ENCODE peak calls at places on chromosomes 4 and X, in six cellular contexts. H is IMR-90, A is mesenchymal stem cell, C is mesendoderm, D is H1, R is H9. S is an unnamed sample.

GRCh38 chr4:154414796-154415195 is 76.8 kb downstream of the DCHS2 start:
- DNase-seq in R (no peak), H (no peak), D (no peak), A (no peak), C (peak; percentile 7), S (no peak)

GRCh38 chr4:176002007-176002623 is 63.5 kb upstream of the WDR17 start:
- DNase-seq in C (peak; percentile 75), H (no peak), A (peak; percentile 37), D (peak; percentile 5), R (peak; percentile 78), S (peak; percentile 43)

GRCh38 chrX:41922694-41923171 is 621 bp downstream of the CASK start:
- DNase-seq in R (peak; percentile 42), H (no peak), D (no peak), A (peak; percentile 33), C (peak; percentile 30), S (no peak)

GRCh38 chr4:8540072-8540471 is 40.1 kb upstream of the GPR78 start:
- DNase-seq in R (no peak), C (no peak), A (no peak), H (no peak), D (no peak), S (no peak)

GRCh38 chrX:116436358-116436816 is at the start of gene SLC6A14:
- DNase-seq in R (peak; percentile 29), H (no peak), D (no peak), A (no peak), C (no peak), S (no peak)

GRCh38 chrX:13427441-13428054 is 107.7 kb upstream of the ATXN3L start:
- DNase-seq in H (no peak), D (no peak), R (no peak), A (no peak), C (no peak), S (no peak)

GRCh38 chr4:41569957-41570356 is 32.0 kb downstream of the LIMCH1 start:
- DNase-seq in R (no peak), C (no peak), H (no peak), D (no peak), A (peak; percentile 12), S (no peak)

GRCh38 chr4:52968696-52969095 is 106.6 kb downstream of the RASL11B start:
- DNase-seq in R (no peak), D (no peak), A (no peak), C (no peak), H (no peak), S (no peak)

GRCh38 chr4:91598696-91599095 is 705.1 kb upstream of the GRID2 start:
- DNase-seq in D (no peak), H (no peak), C (no peak), R (no peak), A (no peak), S (no peak)

GRCh38 chr4:106366026-106366425 is 2.6 kb downstream of the GIMD1 start:
- DNase-seq in R (no peak), D (no peak), A (no peak), H (peak; percentile 65), C (no peak), S (no peak)

GRCh38 chr4:150280081-150280950 is 202.1 kb downstream of the DCLK2 start:
- DNase-seq in H (peak; percentile 86), R (no peak), D (no peak), A (peak; percentile 89), C (peak; percentile 66), S (peak; percentile 14)

GRCh38 chrX:97563531-97564133 is 679.9 kb downstream of the RPA4 start:
- DNase-seq in R (no peak), H (peak; percentile 71), C (no peak), D (no peak), A (peak; percentile 72), S (no peak)

GRCh38 chr4:54268151-54268550 is 39.1 kb downstream of the PDGFRA start:
- DNase-seq in C (no peak), A (peak; percentile 56), D (no peak), R (no peak), H (peak; percentile 79), S (no peak)

GRCh38 chr4:79652232-79652631 is 244.2 kb upstream of the GK2 start:
- DNase-seq in A (peak; percentile 54), H (peak; percentile 82), C (no peak), D (no peak), R (no peak), S (no peak)

GRCh38 chr4:8258813-8259212 is 10.7 kb upstream of the HTRA3 start:
- DNase-seq in R (no peak), A (no peak), C (no peak), H (no peak), D (no peak), S (no peak)

GRCh38 chr4:98262431-98262830 is 1.2 kb downstream of the RAP1GDS1 start:
- DNase-seq in D (no peak), C (no peak), A (no peak), R (no peak), H (no peak), S (no peak)

GRCh38 chr4:105808459-105809041 is 86.7 kb upstream of the NPNT start:
- DNase-seq in D (no peak), A (peak; percentile 76), R (no peak), H (peak; percentile 88), C (peak; percentile 18), S (no peak)

GRCh38 chr4:41070516-41071281 is 143.6 kb downstream of the APBB2 start:
- DNase-seq in H (peak; percentile 9), C (no peak), R (no peak), D (no peak), A (peak; percentile 30), S (no peak)

GRCh38 chr4:86441175-86441960 is 81.5 kb upstream of the MAPK10 start:
- DNase-seq in R (no peak), H (peak; percentile 23), C (peak; percentile 72), A (peak; percentile 4), D (no peak), S (no peak)

GRCh38 chr4:22514001-22514400 is 1.9 kb downstream of the ADGRA3 start:
- DNase-seq in R (no peak), H (peak; percentile 91), C (no peak), A (peak; percentile 84), D (no peak), S (no peak)

DNA sequence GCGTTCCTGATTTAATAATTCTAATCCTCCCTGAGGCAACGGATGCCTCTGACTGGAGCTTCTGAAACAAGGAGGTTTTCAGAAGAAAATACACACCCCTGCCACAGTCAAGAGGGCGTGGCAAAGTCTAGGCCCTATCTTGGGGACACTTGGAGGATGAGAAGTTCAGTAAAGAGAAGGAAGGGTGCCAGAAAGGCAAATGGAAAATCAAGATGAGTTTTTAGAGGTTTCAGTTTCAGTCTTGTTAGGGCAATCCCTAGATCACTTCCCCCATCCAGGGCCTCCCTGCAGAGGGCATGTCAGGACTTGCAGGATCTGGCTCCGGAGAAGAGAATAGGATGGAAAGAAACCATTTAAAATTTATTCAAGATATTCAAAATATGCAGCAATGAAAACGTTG is 28.5 kb upstream of the FGF2 start:
- DNase-seq in A (peak; percentile 92), H (peak; percentile 94), C (peak; percentile 70), R (peak; percentile 74), D (no peak), S (peak; percentile 11)
- H4K8ac ChIP-seq in A (no peak overlapping the region), H (peak overlapping the region; percentile 94), C (no peak overlapping the region), R (no peak overlapping the region), D (no peak overlapping the region), S (no peak overlapping the region)

GRCh38 chr4:118035309-118035708 is 1.0 kb downstream of the NDST3 start:
- DNase-seq in A (no peak), D (no peak), H (no peak), C (no peak), R (no peak), S (no peak)

GRCh38 chr4:118036336-118036735 is 2.0 kb downstream of the NDST3 start:
- DNase-seq in R (no peak), A (no peak), D (no peak), C (no peak), H (no peak), S (no peak)

GRCh38 chr4:118033148-118034060 is 882 bp upstream of the NDST3 start:
- DNase-seq in C (peak; percentile 75), A (peak; percentile 61), R (peak; percentile 70), D (no peak), H (peak; percentile 24), S (peak; percentile 56)

GRCh38 chr4:118032691-118033090 is 1.6 kb upstream of the NDST3 start:
- DNase-seq in H (peak; percentile 20), C (peak; percentile 87), D (no peak), A (peak; percentile 45), R (peak; percentile 52), S (no peak)

DNA sequence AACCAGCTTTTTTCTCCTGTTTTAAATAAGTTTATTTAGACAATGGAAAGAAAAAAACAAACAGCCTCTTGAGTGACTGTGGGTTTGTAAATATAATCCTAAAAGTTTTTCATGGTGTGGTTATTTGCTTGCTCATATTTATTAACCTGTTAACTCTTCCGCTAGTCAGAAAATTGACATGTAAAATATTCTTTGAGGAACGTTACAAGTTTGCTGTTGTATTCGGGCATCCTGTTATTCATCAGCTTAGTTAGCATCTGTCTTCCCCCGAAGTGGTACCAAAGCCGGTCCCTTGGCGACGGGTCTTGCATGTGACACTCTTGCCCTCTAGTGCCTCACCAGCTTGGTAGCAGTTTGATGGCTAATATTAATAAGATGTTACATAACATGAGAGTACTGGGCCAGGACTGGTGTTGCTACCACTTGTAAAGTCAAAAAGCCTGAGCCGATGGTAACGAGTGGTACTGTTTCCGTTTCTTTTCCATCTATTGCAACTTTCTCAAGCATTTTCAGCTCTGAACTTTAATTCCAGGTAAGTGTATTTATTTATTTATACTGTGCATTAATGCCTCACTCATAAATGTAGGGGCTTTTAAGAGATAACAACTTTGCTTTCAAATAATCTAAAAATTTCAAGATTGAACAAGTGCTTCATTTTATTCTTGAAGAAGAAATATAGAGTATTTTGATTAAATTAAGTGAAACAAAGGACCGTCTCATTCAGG is at the start of gene NDST3:
- DNase-seq in D (no peak), C (peak; percentile 92), R (peak; percentile 74), A (peak; percentile 85), H (peak; percentile 31), S (peak; percentile 62)
- H4K8ac ChIP-seq in D (peak within 1 kb of the TSS; percentile 95), C (no peak within 1 kb of the TSS), R (no peak within 1 kb of the TSS), A (peak within 1 kb of the TSS; percentile 95), H (no peak within 1 kb of the TSS), S (no peak within 1 kb of the TSS)

GRCh38 chrX:150270622-150271021 is 92.5 kb upstream of the MAMLD1 start:
- DNase-seq in A (no peak), C (no peak), R (no peak), H (no peak), D (no peak), S (no peak)

GRCh38 chrX:150268839-150269238 is 94.3 kb upstream of the MAMLD1 start:
- DNase-seq in D (no peak), H (no peak), A (no peak), C (no peak), R (no peak), S (no peak)

GRCh38 chrX:150269613-150270254 is 93.4 kb upstream of the MAMLD1 start:
- DNase-seq in C (peak; percentile 34), A (no peak), H (no peak), D (no peak), R (no peak), S (no peak)
- H4K8ac ChIP-seq in C (no peak overlapping the region), A (no peak overlapping the region), H (no peak overlapping the region), D (no peak overlapping the region), R (no peak overlapping the region), S (no peak overlapping the region)

DNA sequence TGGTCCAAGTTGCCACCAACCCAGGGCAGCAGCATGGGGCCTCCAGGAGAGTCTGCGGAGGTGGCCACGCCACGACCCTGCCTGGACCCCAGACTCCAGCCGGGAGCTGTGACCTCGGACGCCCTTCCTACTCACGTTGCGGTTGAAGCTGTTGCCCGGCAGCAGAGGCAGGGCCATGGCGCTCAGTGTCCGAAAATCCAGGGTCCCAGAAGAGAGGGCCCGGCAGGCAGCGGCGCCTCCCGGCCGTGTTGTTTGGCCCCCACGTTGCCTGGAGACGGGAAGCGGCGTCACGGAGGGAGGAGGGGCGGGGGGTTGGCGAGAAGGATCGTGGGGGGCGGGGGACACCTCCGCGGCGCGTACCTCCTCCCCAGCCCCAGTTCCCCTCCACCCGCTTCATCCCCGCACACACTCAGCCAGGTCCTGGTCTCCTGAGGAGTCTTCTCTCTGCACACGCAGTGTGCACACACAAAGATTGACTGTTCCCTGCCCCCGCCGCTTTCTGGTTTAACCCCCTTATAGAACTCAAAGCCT is at the start of gene EFHC2:
- DNase-seq in H (no peak), R (peak; percentile 38), C (peak; percentile 44), D (no peak), A (peak; percentile 33), S (no peak)
- H4K8ac ChIP-seq in H (peak within 1 kb of the TSS; percentile 44), R (no peak within 1 kb of the TSS), C (no peak within 1 kb of the TSS), D (peak within 1 kb of the TSS; percentile 79), A (no peak within 1 kb of the TSS), S (no peak within 1 kb of the TSS)

S was measured in neuronal stem cell.